ENCODE peak calls at places on chromosomes 12 and 14, in four cellular contexts. One of them, this sample, is unnamed.

GRCh38 chr12:120584343-120585149 is 3.3 kb upstream of the POP5 start:
- DNase-seq in K562: peak
- DNase-seq in A549: peak
- DNase-seq in HepG2: no peak
- DNase-seq in this sample: no peak

GRCh38 chr14:62138593-62138992 is 376.4 kb downstream of the SNAPC1 start:
- DNase-seq in A549: no peak
- DNase-seq in HepG2: no peak
- DNase-seq in K562: no peak
- DNase-seq in this sample: no peak

GRCh38 chr12:2691001-2691339 is 103.8 kb upstream of the FKBP4 start:
- DNase-seq in A549: peak
- DNase-seq in K562: no peak
- DNase-seq in HepG2: no peak
- DNase-seq in this sample: no peak

GRCh38 chr12:2172486-2173214 is 119.9 kb downstream of the CACNA1C start:
- DNase-seq in K562: no peak
- DNase-seq in HepG2: no peak
- DNase-seq in A549: no peak
- DNase-seq in this sample: no peak

GRCh38 chr14:28666961-28667360 is 99.6 kb upstream of the FOXG1 start:
- DNase-seq in A549: no peak
- DNase-seq in HepG2: no peak
- DNase-seq in K562: no peak
- DNase-seq in this sample: no peak

GRCh38 chr12:71955946-71956345 is 17.3 kb downstream of the TPH2 start:
- DNase-seq in K562: no peak
- DNase-seq in HepG2: no peak
- DNase-seq in A549: no peak
- DNase-seq in this sample: no peak

GRCh38 chr12:130431176-130431575 is 93.5 kb downstream of the PIWIL1 start:
- DNase-seq in A549: no peak
- DNase-seq in K562: no peak
- DNase-seq in HepG2: no peak
- DNase-seq in this sample: no peak

GRCh38 chr12:93198086-93198485 is 179.6 kb upstream of the NUDT4 start:
- DNase-seq in HepG2: peak
- DNase-seq in K562: no peak
- DNase-seq in A549: peak
- DNase-seq in this sample: no peak

GRCh38 chr12:20264608-20265114 is 103.7 kb upstream of the PDE3A start:
- DNase-seq in A549: peak
- DNase-seq in K562: no peak
- DNase-seq in HepG2: no peak
- DNase-seq in this sample: no peak

GRCh38 chr12:19614601-19615442 is 175.5 kb downstream of the AEBP2 start:
- DNase-seq in K562: no peak
- DNase-seq in HepG2: no peak
- DNase-seq in A549: no peak
- DNase-seq in this sample: no peak

GRCh38 chr14:50085570-50086315 is 30.6 kb downstream of the VCPKMT start:
- DNase-seq in HepG2: no peak
- DNase-seq in K562: no peak
- DNase-seq in A549: no peak
- DNase-seq in this sample: peak

GRCh38 chr12:117985182-117985581 is 16.4 kb upstream of the KSR2 start:
- DNase-seq in K562: no peak
- DNase-seq in HepG2: no peak
- DNase-seq in A549: no peak
- DNase-seq in this sample: no peak

GRCh38 chr12:71558445-71558844 is 105.2 kb downstream of the ZFC3H1 start:
- DNase-seq in K562: no peak
- DNase-seq in HepG2: no peak
- DNase-seq in A549: no peak
- DNase-seq in this sample: no peak

GRCh38 chr12:6424848-6425247 is 19.9 kb upstream of the CD27 start:
- DNase-seq in K562: no peak
- DNase-seq in HepG2: no peak
- DNase-seq in A549: no peak
- DNase-seq in this sample: no peak

GRCh38 chr12:112801055-112801454 is 9.5 kb downstream of the RPH3A start:
- DNase-seq in HepG2: no peak
- DNase-seq in A549: no peak
- DNase-seq in K562: no peak
- DNase-seq in this sample: no peak

GRCh38 chr12:52023182-52023975 is 16.6 kb downstream of the TAMALIN start:
- DNase-seq in A549: peak
- DNase-seq in HepG2: peak
- DNase-seq in K562: peak
- DNase-seq in this sample: no peak

GRCh38 chr14:25677111-25677510 is 627.2 kb upstream of the STXBP6 start:
- DNase-seq in HepG2: no peak
- DNase-seq in A549: no peak
- DNase-seq in K562: no peak
- DNase-seq in this sample: no peak

GRCh38 chr14:84927096-84927910 is 602.6 kb upstream of the FLRT2 start:
- DNase-seq in A549: no peak
- DNase-seq in HepG2: no peak
- DNase-seq in K562: no peak
- DNase-seq in this sample: no peak

GRCh38 chr12:85191-85666 is 18.7 kb downstream of the IQSEC3 start:
- DNase-seq in K562: no peak
- DNase-seq in A549: no peak
- DNase-seq in HepG2: no peak
- DNase-seq in this sample: no peak

GRCh38 chr12:102562836-102563425 is 82.6 kb upstream of the IGF1 start:
- DNase-seq in A549: no peak
- DNase-seq in K562: no peak
- DNase-seq in HepG2: no peak
- DNase-seq in this sample: no peak
- TF ChIP-seq CHD4 in A549: no peak
- TF ChIP-seq CHD4 in K562: no peak
- TF ChIP-seq CHD4 in HepG2: no peak
- TF ChIP-seq CHD4 in this sample: no peak

GRCh38 chr12:104524026-104524425 is 67.3 kb downstream of the CHST11 start:
- DNase-seq in A549: no peak
- DNase-seq in HepG2: no peak
- DNase-seq in K562: no peak
- DNase-seq in this sample: no peak
- TF ChIP-seq CHD4 in A549: no peak
- TF ChIP-seq CHD4 in HepG2: no peak
- TF ChIP-seq CHD4 in K562: no peak
- TF ChIP-seq CHD4 in this sample: no peak

GRCh38 chr12:124805050-124805449 is 58.6 kb downstream of the SCARB1 start:
- DNase-seq in HepG2: no peak
- DNase-seq in A549: no peak
- DNase-seq in K562: no peak
- DNase-seq in this sample: no peak

GRCh38 chr12:124802361-124802760 is 61.3 kb downstream of the SCARB1 start:
- DNase-seq in A549: no peak
- DNase-seq in K562: no peak
- DNase-seq in HepG2: no peak
- DNase-seq in this sample: no peak

GRCh38 chr12:124800506-124800905 is 63.2 kb downstream of the SCARB1 start:
- DNase-seq in HepG2: no peak
- DNase-seq in K562: no peak
- DNase-seq in A549: no peak
- DNase-seq in this sample: no peak

GRCh38 chr12:124805876-124806668 is 57.6 kb downstream of the SCARB1 start:
- DNase-seq in A549: no peak
- DNase-seq in K562: no peak
- DNase-seq in HepG2: no peak
- DNase-seq in this sample: no peak

GRCh38 chr12:124804011-124804621 is 59.5 kb downstream of the SCARB1 start:
- DNase-seq in A549: peak
- DNase-seq in K562: peak
- DNase-seq in HepG2: peak
- DNase-seq in this sample: no peak
- TF ChIP-seq CHD4 in A549: no peak
- TF ChIP-seq CHD4 in K562: no peak
- TF ChIP-seq CHD4 in HepG2: no peak
- TF ChIP-seq CHD4 in this sample: no peak

GRCh38 chr14:21884995-21885394 is 211.4 kb upstream of the OR4E1 start:
- DNase-seq in HepG2: no peak
- DNase-seq in K562: no peak
- DNase-seq in A549: no peak
- DNase-seq in this sample: no peak

GRCh38 chr14:21880918-21881317 is 207.3 kb upstream of the OR4E1 start:
- DNase-seq in A549: no peak
- DNase-seq in K562: no peak
- DNase-seq in HepG2: no peak
- DNase-seq in this sample: no peak

GRCh38 chr14:21882226-21882625 is 208.6 kb upstream of the OR4E1 start:
- DNase-seq in K562: no peak
- DNase-seq in HepG2: no peak
- DNase-seq in A549: no peak
- DNase-seq in this sample: no peak
- TF ChIP-seq CHD4 in K562: no peak
- TF ChIP-seq CHD4 in HepG2: no peak
- TF ChIP-seq CHD4 in A549: no peak
- TF ChIP-seq CHD4 in this sample: no peak

DNA sequence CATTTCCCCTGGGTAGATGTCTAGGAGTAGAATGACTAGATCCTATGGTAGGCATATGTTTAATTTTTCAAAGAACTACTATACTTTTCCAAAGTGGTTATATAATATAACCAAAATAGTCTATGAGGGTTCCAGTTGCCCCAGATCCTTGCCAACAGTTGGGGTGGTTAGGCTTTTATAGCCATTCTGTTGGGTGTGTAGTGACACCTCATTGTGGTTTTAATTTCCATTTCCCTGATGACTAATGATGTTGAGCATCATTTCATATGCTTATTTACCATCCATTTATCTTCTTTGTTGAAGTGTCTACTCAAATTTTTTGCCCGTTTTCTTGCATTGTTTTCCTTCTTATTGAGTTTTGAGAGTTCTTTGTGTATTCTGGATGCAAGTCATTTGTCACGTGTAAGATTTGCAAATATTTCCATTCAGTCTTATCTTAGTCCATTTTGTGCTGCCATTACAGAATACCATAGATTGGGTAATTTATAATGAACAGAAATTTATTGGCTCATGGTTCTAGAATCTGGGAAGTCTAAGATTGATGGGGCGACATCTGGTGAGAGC is 4.7 kb downstream of the SYNE2 start:
- DNase-seq in HepG2: no peak
- DNase-seq in A549: no peak
- DNase-seq in K562: no peak
- DNase-seq in this sample: no peak
- TF ChIP-seq CHD4 in HepG2: no peak
- TF ChIP-seq CHD4 in A549: no peak
- TF ChIP-seq CHD4 in K562: no peak
- TF ChIP-seq CHD4 in this sample: no peak

DNA sequence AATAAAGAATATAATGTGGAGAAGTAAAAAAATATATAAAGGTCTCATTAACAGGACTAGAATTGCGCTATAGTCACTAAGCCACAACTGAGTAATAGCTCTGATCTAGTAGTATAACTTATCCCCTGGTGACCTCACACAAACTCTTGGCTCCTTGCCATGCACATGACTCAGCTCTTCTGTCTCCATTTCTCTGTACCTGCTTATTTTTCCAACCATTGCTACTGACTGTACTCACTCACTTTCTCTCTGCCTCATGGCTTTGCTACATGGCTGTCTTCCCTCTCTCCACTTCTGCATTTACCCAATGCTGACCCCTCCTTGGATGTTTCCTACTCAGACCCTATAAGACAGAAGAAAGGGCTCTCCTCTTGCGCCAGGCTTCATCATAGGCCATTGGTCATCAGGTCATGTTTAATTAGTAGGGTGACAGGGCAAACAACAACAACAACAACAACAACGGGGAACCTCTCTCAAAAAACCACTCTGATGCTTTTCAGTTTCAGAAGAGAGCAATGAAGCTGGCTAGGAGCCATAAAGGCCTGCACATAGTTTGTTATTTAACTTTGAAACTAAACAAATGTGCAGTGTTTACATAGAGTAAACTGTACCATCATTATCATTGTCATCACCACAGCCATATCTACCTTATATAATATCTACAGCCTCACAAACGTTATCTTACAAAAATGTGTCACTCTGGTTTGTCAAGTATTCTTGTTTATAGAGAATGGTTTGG is 25.6 kb upstream of the KRAS start:
- DNase-seq in K562: peak
- DNase-seq in HepG2: peak
- DNase-seq in A549: peak
- DNase-seq in this sample: no peak
- TF ChIP-seq CHD4 in K562: no peak
- TF ChIP-seq CHD4 in HepG2: no peak
- TF ChIP-seq CHD4 in A549: no peak
- TF ChIP-seq CHD4 in this sample: no peak

GRCh38 chr12:122125452-122126341 is 47.1 kb downstream of the MLXIP start:
- DNase-seq in K562: no peak
- DNase-seq in A549: no peak
- DNase-seq in HepG2: no peak
- DNase-seq in this sample: no peak
- TF ChIP-seq CHD4 in K562: no peak
- TF ChIP-seq CHD4 in A549: no peak
- TF ChIP-seq CHD4 in HepG2: no peak
- TF ChIP-seq CHD4 in this sample: no peak